ENCODE peak calls at places on chromosomes 12 and 14, in ten cellular contexts. S is right atrium auricular region, N is MM.1S, Z is sigmoid colon, R is A549, K is IMR-90, O is fibroblast of lung, F is esophagus squamous epithelium, C is PC-9, H is cardiac fibroblast. B is an unnamed sample.

GRCh38 chr12:7150841-7151240 is 20.7 kb downstream of the CLSTN3 start:
- DNase-seq in S (peak; percentile 32), N (no peak), Z (peak; percentile 58), R (no peak), K (no peak), O (no peak), F (no peak), C (no peak), H (no peak), B (no peak)

GRCh38 chr12:89383235-89384049 is 31.1 kb upstream of the DUSP6 start:
- DNase-seq in S (no peak), N (no peak), Z (no peak), R (no peak), K (peak; percentile 47), O (peak; percentile 39), F (no peak), C (no peak), H (no peak), B (no peak)

GRCh38 chr12:128867466-128867865 is 14.2 kb downstream of the GLT1D1 start:
- DNase-seq in S (no peak), N (no peak), Z (peak; percentile 36), R (no peak), K (no peak), O (no peak), F (no peak), C (no peak), H (no peak), B (no peak)

GRCh38 chr14:101791919-101792572 is 30.5 kb downstream of the PPP2R5C start:
- DNase-seq in S (no peak), N (peak; percentile 71), Z (no peak), R (no peak), K (peak; percentile 78), O (peak; percentile 80), F (no peak), C (no peak), H (peak; percentile 77), B (no peak)

GRCh38 chr14:38135096-38135495 is 72.6 kb upstream of the SSTR1 start:
- DNase-seq in S (no peak), N (no peak), Z (no peak), R (no peak), K (no peak), O (no peak), F (no peak), C (no peak), H (no peak), B (no peak)

GRCh38 chr14:72000907-72001306 is 68.7 kb downstream of the RGS6 start:
- DNase-seq in S (no peak), N (no peak), Z (no peak), R (no peak), K (no peak), O (no peak), F (no peak), C (no peak), H (no peak), B (peak; percentile 75)

GRCh38 chr14:63192085-63192484 is 12.2 kb upstream of the RHOJ start:
- DNase-seq in S (no peak), N (no peak), Z (no peak), R (no peak), K (peak; percentile 23), O (no peak), F (no peak), C (no peak), H (peak; percentile 59), B (no peak)

GRCh38 chr12:93468008-93468371 is 676 bp downstream of the MRPL42 start:
- DNase-seq in S (no peak), N (peak; percentile 15), Z (no peak), R (no peak), K (no peak), O (no peak), F (no peak), C (no peak), H (no peak), B (no peak)

GRCh38 chr14:57302883-57303282 is 34.1 kb downstream of the AP5M1 start:
- DNase-seq in S (no peak), N (no peak), Z (no peak), R (no peak), K (no peak), O (no peak), F (no peak), C (no peak), H (peak; percentile 42), B (no peak)

DNA sequence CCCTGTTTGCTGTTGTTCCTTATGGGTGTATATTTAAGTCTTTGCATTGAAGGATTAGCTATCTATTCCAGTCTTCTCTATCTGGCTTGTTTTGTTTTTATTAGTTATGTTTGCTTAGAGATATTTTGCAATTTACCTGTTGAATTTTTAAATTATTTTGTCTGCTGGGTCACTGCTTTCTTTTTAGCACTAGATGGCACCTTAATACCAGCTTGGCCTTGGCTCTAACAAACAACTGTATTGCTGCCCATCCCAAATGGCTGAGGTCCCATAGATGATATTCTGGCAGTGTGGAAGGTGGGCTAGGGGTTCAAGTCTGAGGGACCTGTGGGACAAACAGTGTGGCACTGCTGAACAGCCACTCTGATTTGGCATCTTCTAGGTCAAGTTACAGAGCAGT is 144.0 kb upstream of the FBXO33 start:
- DNase-seq in S (no peak), N (no peak), Z (no peak), R (no peak), K (no peak), O (no peak), F (no peak), C (no peak), H (no peak), B (no peak)
- TF ChIP-seq CTCF in S (no peak), N (no peak), Z (no peak), R (no peak), K (no peak), O (no peak), F (no peak), C (no peak), H (no peak), B (no peak)

GRCh38 chr12:53572134-53572758 is 53.9 kb downstream of the ATF7 start:
- DNase-seq in S (no peak), N (no peak), Z (no peak), R (no peak), K (no peak), O (no peak), F (no peak), C (no peak), H (no peak), B (no peak)

GRCh38 chr12:53571295-53571694 is 54.9 kb downstream of the ATF7 start:
- DNase-seq in S (no peak), N (peak; percentile 12), Z (no peak), R (no peak), K (no peak), O (no peak), F (no peak), C (no peak), H (no peak), B (no peak)

GRCh38 chr12:53569174-53569557 is 57.0 kb downstream of the ATF7 start:
- DNase-seq in S (no peak), N (no peak), Z (no peak), R (no peak), K (peak; percentile 80), O (peak; percentile 61), F (no peak), C (no peak), H (peak; percentile 61), B (no peak)

GRCh38 chr12:53567961-53568360 is 58.2 kb downstream of the ATF7 start:
- DNase-seq in S (no peak), N (no peak), Z (no peak), R (no peak), K (peak; percentile 24), O (peak; percentile 22), F (no peak), C (no peak), H (no peak), B (no peak)

GRCh38 chr12:53568428-53569173 is 57.6 kb downstream of the ATF7 start:
- DNase-seq in S (no peak), N (no peak), Z (no peak), R (no peak), K (no peak), O (no peak), F (no peak), C (no peak), H (no peak), B (no peak)
- H3K4me3 ChIP-seq in S (no peak overlapping the region), N (no peak overlapping the region), Z (no peak overlapping the region), R (no peak overlapping the region), K (no peak overlapping the region), O (no peak overlapping the region), F (no peak overlapping the region), C (no peak overlapping the region), H (no peak overlapping the region), B (no peak overlapping the region)

GRCh38 chr12:116759783-116760581 is 21.9 kb downstream of the RNFT2 start:
- DNase-seq in S (no peak), N (no peak), Z (peak; percentile 41), R (no peak), K (no peak), O (no peak), F (no peak), C (no peak), H (peak; percentile 38), B (no peak)
- TF ChIP-seq CTCF in S (no peak), N (no peak), Z (no peak), R (no peak), K (no peak), O (no peak), F (no peak), C (no peak), H (no peak), B (no peak)

GRCh38 chr12:45273717-45274271 is 57.9 kb downstream of the ANO6 start:
- DNase-seq in S (peak; percentile 80), N (no peak), Z (no peak), R (peak; percentile 78), K (peak; percentile 98), O (peak; percentile 89), F (no peak), C (peak; percentile 53), H (peak; percentile 95), B (no peak)

GRCh38 chr12:45269407-45269741 is 53.5 kb downstream of the ANO6 start:
- DNase-seq in S (no peak), N (no peak), Z (no peak), R (no peak), K (no peak), O (no peak), F (no peak), C (no peak), H (no peak), B (no peak)

GRCh38 chr12:45263587-45263986 is 47.7 kb downstream of the ANO6 start:
- DNase-seq in S (no peak), N (no peak), Z (no peak), R (no peak), K (no peak), O (no peak), F (no peak), C (no peak), H (no peak), B (no peak)

DNA sequence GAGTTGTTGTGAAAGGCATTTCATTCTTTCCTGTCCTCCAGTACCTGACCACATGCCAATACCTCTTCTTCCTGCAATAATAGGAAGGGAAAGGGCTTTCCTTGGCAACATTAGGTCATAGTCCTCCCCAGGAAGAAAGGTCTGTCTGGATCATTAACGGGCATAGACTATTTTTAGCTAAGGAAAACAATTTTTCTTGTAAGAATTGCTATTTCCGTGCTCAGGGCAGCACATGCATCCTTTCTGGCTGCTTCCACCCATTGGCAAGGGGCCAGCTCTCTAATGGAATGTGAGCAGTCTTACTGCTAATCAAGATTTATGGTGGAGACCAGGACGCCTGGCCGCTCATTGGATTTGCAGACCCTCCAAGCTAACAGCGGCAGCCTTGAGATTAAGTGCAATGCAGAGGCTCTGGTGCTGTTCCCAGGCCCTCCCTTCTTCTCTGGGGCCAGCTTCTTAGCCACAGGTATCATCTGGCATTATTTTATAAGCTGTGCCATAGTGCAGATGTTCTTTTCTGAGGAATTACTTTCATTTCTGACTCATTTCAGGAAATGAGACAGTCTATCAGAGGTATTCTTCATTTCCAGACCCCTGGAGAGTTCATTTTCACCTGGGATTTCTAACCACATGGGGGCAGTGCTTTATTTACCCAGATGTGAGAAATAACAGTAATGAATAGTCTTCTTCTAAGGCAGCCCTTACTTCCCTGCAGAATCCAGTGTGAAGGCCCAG is 52.9 kb downstream of the ANO6 start:
- DNase-seq in S (peak; percentile 88), N (peak; percentile 9), Z (peak; percentile 86), R (peak; percentile 35), K (peak; percentile 82), O (peak; percentile 82), F (no peak), C (peak; percentile 77), H (peak; percentile 93), B (peak; percentile 90)
- H3K4me3 ChIP-seq in S (no peak overlapping the region), N (no peak overlapping the region), Z (peak overlapping the region; percentile 16), R (no peak overlapping the region), K (no peak overlapping the region), O (no peak overlapping the region), F (no peak overlapping the region), C (peak overlapping the region; percentile 30), H (peak overlapping the region; percentile 2), B (peak overlapping the region; percentile 44)